ENCODE peak calls at places on chromosomes 1 and 21, in ten cellular contexts. O is endothelial cell; I is HTR-8/SVneo; P is RKO; X is glomerular endothelial cell; C is HS-27A; R is activated naive CD4-positive, alpha-beta T cell; S is 8988T; F is stimulated activated CD4-positive, alpha-beta T cell treated with anti-CD3 and anti-CD28 coated beads, Interleukin-4, amount 100 ng/mL, for 48 hours; V is activated T-cell treated with anti-CD3 and anti-CD28 coated beads, Interleukin-2, amount 50 U/mL, for 72 hours. J is an unnamed sample.

GRCh38 chr1:107940178-107940577 is 24.8 kb downstream of the VAV3 start:
- DNase-seq in I (no peak), S (no peak), R (no peak), O (no peak), X (no peak), F (no peak), V (no peak), P (no peak), C (no peak), J (no peak)

GRCh38 chr1:164689672-164690655 is 131.0 kb downstream of the PBX1 start:
- DNase-seq in S (no peak), P (no peak), F (no peak), I (no peak), O (no peak), X (no peak), R (no peak), C (no peak), V (no peak), J (no peak)

GRCh38 chr1:34650090-34650489 is 104.8 kb upstream of the GJB5 start:
- DNase-seq in P (no peak), R (no peak), S (no peak), O (no peak), F (no peak), V (no peak), X (no peak), C (no peak), I (no peak), J (no peak)

GRCh38 chr1:183394435-183394834 is 23.7 kb downstream of the NMNAT2 start:
- DNase-seq in O (no peak), X (no peak), P (peak; percentile 10), C (no peak), I (no peak), F (no peak), R (no peak), V (no peak), S (no peak), J (no peak)

GRCh38 chr1:2240251-2241156 is 12.4 kb downstream of the SKI start:
- DNase-seq in F (no peak), X (no peak), I (no peak), O (no peak), S (no peak), C (no peak), R (no peak), V (peak; percentile 41), P (no peak), J (peak; percentile 87)

GRCh38 chr1:169949139-169949538 is 55.4 kb upstream of the SCYL3 start:
- DNase-seq in I (no peak), X (no peak), O (no peak), V (no peak), C (no peak), F (no peak), P (no peak), R (no peak), S (no peak), J (no peak)

GRCh38 chr1:11053758-11054137 is 6.1 kb downstream of the SRM start:
- DNase-seq in S (no peak), P (peak; percentile 45), R (no peak), F (no peak), C (no peak), X (no peak), O (peak; percentile 52), I (no peak), V (no peak), J (peak; percentile 96)

GRCh38 chr1:201310986-201311355 is 27.7 kb downstream of the PKP1 start:
- DNase-seq in R (no peak), P (no peak), V (no peak), I (no peak), X (no peak), O (no peak), C (no peak), S (no peak), F (no peak), J (peak; percentile 83)

GRCh38 chr1:162026906-162027305 is 3.2 kb upstream of the OLFML2B start:
- DNase-seq in C (no peak), X (no peak), O (no peak), R (no peak), I (no peak), S (no peak), V (no peak), F (no peak), P (no peak), J (peak; percentile 44)

GRCh38 chr1:66197785-66198184 is 336.2 kb upstream of the SGIP1 start:
- DNase-seq in V (no peak), F (no peak), P (no peak), C (no peak), S (no peak), O (no peak), X (no peak), R (no peak), I (no peak), J (no peak)

GRCh38 chr21:42062543-42063022 is 8.5 kb upstream of the UMODL1 start:
- DNase-seq in F (peak; percentile 51), X (no peak), V (peak; percentile 77), O (no peak), R (peak; percentile 85), I (no peak), P (no peak), S (no peak), C (no peak), J (peak; percentile 68)

GRCh38 chr1:203306089-203306969 is 1.0 kb downstream of the BTG2 start:
- DNase-seq in R (no peak), I (peak; percentile 82), O (no peak), S (no peak), V (peak; percentile 51), C (peak; percentile 70), X (no peak), F (no peak), P (peak; percentile 65), J (peak; percentile 90)

GRCh38 chr1:242349636-242350035 is 174.9 kb downstream of the PLD5 start:
- DNase-seq in O (no peak), P (no peak), X (no peak), S (no peak), I (no peak), C (no peak), R (no peak), V (no peak), F (no peak), J (no peak)

GRCh38 chr1:155591770-155592169 is 18.2 kb upstream of the MSTO1 start:
- DNase-seq in F (no peak), I (peak; percentile 22), V (peak; percentile 41), X (peak; percentile 39), P (peak; percentile 79), O (no peak), C (peak; percentile 8), R (no peak), S (no peak), J (no peak)

GRCh38 chr1:8552820-8553397 is 235.0 kb downstream of the SLC45A1 start:
- DNase-seq in R (no peak), I (no peak), O (no peak), S (no peak), P (no peak), X (no peak), V (no peak), C (no peak), F (no peak), J (no peak)

GRCh38 chr1:89451011-89451410 is 73.6 kb upstream of the LRRC8B start:
- DNase-seq in I (no peak), C (no peak), O (no peak), R (no peak), X (no peak), S (no peak), F (no peak), V (peak; percentile 25), P (peak; percentile 17), J (no peak)

GRCh38 chr1:43866201-43866600 is 67.4 kb upstream of the ARTN start:
- DNase-seq in F (no peak), V (no peak), X (no peak), P (no peak), C (no peak), S (no peak), R (no peak), I (no peak), O (no peak), J (no peak)

GRCh38 chr1:171115280-171115897 is 24.7 kb downstream of the FMO3 start:
- DNase-seq in C (no peak), O (no peak), S (no peak), X (no peak), I (no peak), F (no peak), P (no peak), V (no peak), R (no peak), J (no peak)

GRCh38 chr1:228735871-228736586 is 750 bp downstream of the RHOU start:
- DNase-seq in R (no peak), V (peak; percentile 17), S (peak; percentile 45), I (peak; percentile 25), C (no peak), P (no peak), F (no peak), O (peak; percentile 37), X (no peak), J (peak; percentile 73)

GRCh38 chr1:94539496-94539895 is 2.1 kb downstream of the F3 start:
- DNase-seq in R (no peak), V (no peak), S (peak; percentile 14), O (no peak), I (no peak), C (no peak), P (peak; percentile 20), F (no peak), X (no peak), J (peak; percentile 85)

GRCh38 chr1:53284224-53285020 is 43.4 kb downstream of the LRP8 start:
- DNase-seq in P (no peak), R (no peak), C (no peak), O (no peak), I (no peak), X (no peak), V (no peak), S (no peak), F (no peak), J (peak; percentile 73)

GRCh38 chr1:163632269-163632668 is 310.5 kb downstream of the NUF2 start:
- DNase-seq in R (no peak), S (no peak), F (no peak), V (no peak), P (no peak), X (no peak), O (no peak), C (no peak), I (no peak), J (no peak)

GRCh38 chr1:150763631-150764223 is 1.9 kb downstream of the CTSS start:
- DNase-seq in P (no peak), C (no peak), X (no peak), R (no peak), V (no peak), F (no peak), O (no peak), I (no peak), S (no peak), J (no peak)

GRCh38 chr1:224065455-224065854 is 48.5 kb upstream of the FBXO28 start:
- DNase-seq in V (no peak), O (no peak), P (no peak), X (no peak), I (no peak), S (no peak), R (no peak), C (no peak), F (no peak), J (peak; percentile 39)

GRCh38 chr1:207049974-207050391 is 1.0 kb downstream of the YOD1 start:
- DNase-seq in O (no peak), X (no peak), S (no peak), F (no peak), I (no peak), V (peak; percentile 54), C (no peak), P (peak; percentile 76), R (peak; percentile 15), J (no peak)

GRCh38 chr1:212671342-212672031 is 28.2 kb downstream of the BATF3 start:
- DNase-seq in P (no peak), F (no peak), C (no peak), R (no peak), X (no peak), V (no peak), O (no peak), I (peak; percentile 65), S (no peak), J (peak; percentile 76)

GRCh38 chr21:42503711-42504110 is 7.7 kb upstream of the RSPH1 start:
- DNase-seq in R (no peak), F (no peak), O (no peak), X (no peak), I (no peak), S (no peak), P (no peak), V (no peak), C (no peak), J (no peak)

GRCh38 chr21:42652527-42653491 is 612 bp upstream of the PDE9A start:
- DNase-seq in R (no peak), X (peak; percentile 7), O (peak; percentile 86), C (no peak), I (peak; percentile 79), P (peak; percentile 50), S (peak; percentile 73), V (peak; percentile 24), F (no peak), J (peak; percentile 97)

J was measured in osteoblast.